ENCODE peak calls at places on chromosomes 13 and 19, in seven cellular contexts. S is activated CD4-positive, alpha-beta T cell treated with anti-CD3 and anti-CD28 coated beads, Interleukin-2, amount 10 ng/mL, durations not matched to agents 7 days and 5 days; I is non-pigmented ciliary epithelial cell; X is fibroblast of the conjunctiva; Y is NCI-H146; N is psoas muscle; Q is GM12892. B is an unnamed sample.

GRCh38 chr19:6774821-6775707 is 2.6 kb downstream of the VAV1 start:
- DNase-seq in I (no peak), X (no peak), Y (no peak), N (no peak), S (no peak), Q (no peak), B (no peak)

GRCh38 chr13:75137911-75138571 is 343.9 kb downstream of the TBC1D4 start:
- DNase-seq in X (no peak), Q (no peak), I (no peak), N (no peak), S (no peak), Y (no peak), B (no peak)

GRCh38 chr19:56253737-56254136 is 18.8 kb upstream of the EDDM13 start:
- DNase-seq in X (peak; percentile 35), N (no peak), Q (no peak), I (peak; percentile 19), Y (peak; percentile 79), S (peak; percentile 32), B (no peak)

GRCh38 chr19:679418-680286 is 3.5 kb downstream of the FSTL3 start:
- DNase-seq in I (no peak), Q (peak; percentile 62), N (peak; percentile 85), S (peak; percentile 30), Y (peak; percentile 31), X (peak; percentile 65), B (no peak)

GRCh38 chr19:34676697-34677385 is at the start of gene SCGB2B2:
- DNase-seq in N (no peak), Y (peak; percentile 93), X (peak; percentile 36), I (peak; percentile 5), Q (peak; percentile 36), S (peak; percentile 72), B (peak; percentile 50)

GRCh38 chr19:4749870-4750269 is 26.2 kb upstream of the DPP9 start:
- DNase-seq in Q (no peak), Y (no peak), X (no peak), N (no peak), I (no peak), S (no peak), B (no peak)

GRCh38 chr13:57629821-57630235 is 1.7 kb upstream of the PCDH17 start:
- DNase-seq in X (peak; percentile 38), Y (peak; percentile 97), Q (no peak), N (peak; percentile 82), S (no peak), I (no peak), B (no peak)

GRCh38 chr19:48433337-48433736 is 12.4 kb upstream of the GRWD1 start:
- DNase-seq in N (no peak), I (no peak), Q (no peak), Y (no peak), S (no peak), X (no peak), B (no peak)

GRCh38 chr19:16714702-16715294 is 4.8 kb upstream of the NWD1 start:
- DNase-seq in Q (peak; percentile 34), S (peak; percentile 48), Y (peak; percentile 62), N (peak; percentile 56), I (no peak), X (peak; percentile 17), B (peak; percentile 20)

GRCh38 chr13:46668302-46668720 is 115.3 kb downstream of the LRCH1 start:
- DNase-seq in X (peak; percentile 81), S (peak; percentile 14), Y (no peak), Q (no peak), I (peak; percentile 64), N (no peak), B (no peak)

GRCh38 chr13:113305208-113305607 is 8.2 kb downstream of the LAMP1 start:
- DNase-seq in Q (no peak), Y (no peak), I (peak; percentile 35), X (no peak), S (no peak), N (peak; percentile 56), B (no peak)

B was measured in GM12878.